ENCODE peak calls at places on chromosomes 11 and 22, in five cellular contexts. X is naive thymus-derived CD4-positive, alpha-beta T cell; I is adrenal gland; J is ovary; N is HFF-Myc. Q is an unnamed sample.

GRCh38 chr22:46684706-46685105 is 53.3 kb downstream of the CERK start:
- DNase-seq in X (no peak), I (no peak), J (no peak), N (no peak), Q (no peak)

GRCh38 chr11:10275714-10276113 is 18.3 kb downstream of the SBF2 start:
- DNase-seq in X (no peak), I (no peak), J (no peak), N (no peak), Q (no peak)

GRCh38 chr11:134050541-134051383 is 18.1 kb upstream of the JAM3 start:
- DNase-seq in X (peak), I (peak), J (peak), N (no peak), Q (peak)

GRCh38 chr11:76265771-76266241 is 59.5 kb upstream of the WNT11 start:
- DNase-seq in X (no peak), I (peak), J (no peak), N (no peak), Q (no peak)

GRCh38 chr11:69831985-69832384 is 12.8 kb upstream of the FGF3 start:
- DNase-seq in X (no peak), I (no peak), J (no peak), N (no peak), Q (no peak)

GRCh38 chr11:44625759-44626523 is 60.5 kb downstream of the CD82 start:
- DNase-seq in X (no peak), I (no peak), J (no peak), N (no peak), Q (no peak)

GRCh38 chr11:128848815-128849455 is 18.2 kb downstream of the KCNJ1 start:
- DNase-seq in X (no peak), I (no peak), J (no peak), N (no peak), Q (peak)

GRCh38 chr11:83583953-83584352 is 297.8 kb upstream of the CCDC90B start:
- DNase-seq in X (no peak), I (no peak), J (no peak), N (peak), Q (no peak)

GRCh38 chr11:19947521-19948114 is 212.7 kb downstream of the DBX1 start:
- DNase-seq in X (no peak), I (no peak), J (no peak), N (no peak), Q (no peak)

GRCh38 chr11:8732748-8733241 is 50.2 kb downstream of the RPL27A start:
- DNase-seq in X (no peak), I (peak), J (peak), N (no peak), Q (no peak)

DNA sequence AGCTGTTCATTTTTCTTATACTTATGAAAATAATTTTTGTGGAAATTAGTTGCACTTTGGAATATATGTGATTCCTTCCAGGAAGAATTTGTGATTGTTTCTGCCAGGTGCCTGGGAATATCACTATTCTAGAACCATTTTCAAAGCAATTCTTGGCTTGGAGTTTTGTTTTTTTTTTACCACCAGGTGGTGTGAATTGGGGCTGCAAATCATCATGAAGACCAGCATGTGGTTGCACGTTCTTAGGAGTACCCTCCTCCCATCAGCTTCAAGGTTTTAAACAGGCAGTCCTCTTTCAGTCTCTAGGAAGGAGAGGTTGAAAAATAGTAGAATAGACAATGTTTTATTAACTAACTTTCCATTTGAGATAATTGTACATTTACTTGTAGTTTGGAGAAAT is 25.9 kb downstream of the USP47 start:
- DNase-seq in X (no peak), I (no peak), J (no peak), N (no peak), Q (no peak)
- H3K4me3 ChIP-seq in X (no peak), I (no peak), J (no peak), N (no peak), Q (no peak)

DNA sequence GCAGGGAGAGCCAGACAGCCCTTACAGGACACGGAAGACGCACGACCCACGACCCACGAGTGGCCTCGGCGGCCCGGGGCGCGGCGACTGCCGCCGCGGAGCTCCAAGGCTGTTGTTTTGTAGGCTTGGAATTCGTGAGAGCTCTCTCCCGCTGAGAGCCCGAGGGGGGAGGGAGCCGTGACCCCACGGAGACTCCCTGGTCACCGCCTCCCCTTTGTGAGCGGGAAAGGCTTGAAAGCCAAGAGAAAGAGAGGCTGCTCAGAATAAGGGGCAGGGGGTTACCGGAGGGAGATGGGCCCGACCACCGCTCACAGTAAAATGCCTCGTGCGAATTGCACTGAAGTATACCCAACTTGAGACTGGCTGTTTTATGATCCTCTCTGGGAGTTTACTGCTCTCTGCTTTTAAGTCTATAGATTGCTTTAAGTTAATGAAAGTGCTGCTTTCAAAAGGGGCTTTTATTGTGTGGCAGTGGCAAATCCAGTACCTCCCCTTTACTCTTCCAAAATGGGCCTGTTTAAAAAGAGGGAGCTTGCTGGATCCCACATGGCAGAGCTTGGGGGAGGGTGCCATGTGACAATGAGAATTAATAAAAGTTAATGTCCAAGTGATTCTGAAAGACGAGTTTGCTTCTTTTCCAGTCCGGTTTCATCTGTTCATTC is 2.9 kb downstream of the PKNOX2 start:
- DNase-seq in X (no peak), I (no peak), J (peak), N (no peak), Q (no peak)
- H3K4me3 ChIP-seq in X (no peak), I (no peak), J (peak), N (no peak), Q (no peak)

GRCh38 chr11:3052567-3052966 is 4.7 kb downstream of the CARS1 start:
- DNase-seq in X (no peak), I (no peak), J (no peak), N (no peak), Q (no peak)

GRCh38 chr11:3052109-3052479 is 5.1 kb downstream of the CARS1 start:
- DNase-seq in X (no peak), I (no peak), J (no peak), N (no peak), Q (no peak)

GRCh38 chr11:3049430-3050243 is 7.6 kb downstream of the CARS1 start:
- DNase-seq in X (no peak), I (peak), J (peak), N (peak), Q (peak)

GRCh38 chr11:3051435-3052108 is 5.7 kb downstream of the CARS1 start:
- DNase-seq in X (no peak), I (no peak), J (no peak), N (no peak), Q (no peak)

GRCh38 chr11:3050386-3051325 is 6.6 kb downstream of the CARS1 start:
- DNase-seq in X (no peak), I (no peak), J (no peak), N (no peak), Q (no peak)
- H3K4me3 ChIP-seq in X (no peak), I (no peak), J (no peak), N (no peak), Q (no peak)

DNA sequence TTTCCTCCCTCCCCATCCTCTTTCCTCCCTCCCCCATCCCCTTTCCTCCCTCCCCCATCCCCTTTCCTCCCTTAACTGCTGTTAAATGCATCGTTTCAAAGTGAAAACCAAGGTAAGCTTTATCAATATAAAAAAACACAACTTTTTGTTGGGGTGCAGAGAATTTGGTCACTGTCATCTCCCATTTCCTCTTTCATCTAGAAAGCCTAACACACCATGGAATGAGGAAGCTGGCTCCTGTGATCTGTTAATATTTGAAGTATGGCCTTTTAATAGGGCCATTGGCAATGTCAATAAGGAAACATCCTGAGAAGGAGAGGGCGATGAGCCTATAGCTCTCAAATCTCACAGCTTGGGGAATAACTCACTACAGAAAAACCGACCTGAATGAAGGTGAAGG is 7.0 kb downstream of the EXPH5 start:
- DNase-seq in X (no peak), I (no peak), J (no peak), N (no peak), Q (no peak)
- H3K4me3 ChIP-seq in X (no peak), I (no peak), J (no peak), N (no peak), Q (no peak)